ENCODE peak calls at places on chromosomes 16 and 17, in seven cellular contexts. X is A549; V is PC-3; M is mesendoderm; C is A673; A is CD8-positive, alpha-beta T cell; Y is adrenal gland. E is an unnamed sample. For H3K4me1, the result is how much of the 10 kb centered on the place peaks cover.

GRCh38 chr17:41739661-41740352 is 5.4 kb upstream of the HAP1 start:
- DNase-seq in X (peak), V (peak), M (no peak), C (no peak), A (no peak), Y (no peak), E (no peak)

GRCh38 chr17:17382901-17383300 is 79.7 kb downstream of the NT5M start:
- DNase-seq in X (no peak), V (no peak), M (no peak), C (no peak), A (no peak), Y (no peak), E (no peak)

GRCh38 chr17:35537569-35538209 is at the start of gene SLFN12L:
- DNase-seq in X (no peak), V (no peak), M (no peak), C (peak), A (no peak), Y (no peak), E (no peak)

GRCh38 chr17:142102-142661 is 4.8 kb downstream of the SCGB1C2 start:
- DNase-seq in X (peak), V (peak), M (peak), C (peak), A (peak), Y (peak), E (no peak)

GRCh38 chr17:79023886-79024771 is at the start of gene C1QTNF1:
- DNase-seq in X (peak), V (peak), M (peak), C (peak), A (peak), Y (peak), E (peak)

GRCh38 chr17:77281024-77281903 is 140.5 kb downstream of the SEC14L1 start:
- DNase-seq in X (peak), V (peak), M (peak), C (peak), A (peak), Y (peak), E (peak)

GRCh38 chr16:11253995-11254912 is 1.8 kb downstream of the SOCS1 start:
- DNase-seq in X (no peak), V (no peak), M (no peak), C (no peak), A (no peak), Y (no peak), E (no peak)

GRCh38 chr17:21678451-21679081 is 13.8 kb upstream of the KCNJ18 start:
- DNase-seq in X (no peak), V (no peak), M (no peak), C (no peak), A (no peak), Y (no peak), E (no peak)

GRCh38 chr17:74089869-74090464 is 113.5 kb upstream of the RPL38 start:
- DNase-seq in X (peak), V (peak), M (peak), C (peak), A (no peak), Y (no peak), E (no peak)

GRCh38 chr17:34990921-34991365 is 10.6 kb downstream of the LIG3 start:
- DNase-seq in X (no peak), V (no peak), M (no peak), C (no peak), A (no peak), Y (no peak), E (no peak)

DNA sequence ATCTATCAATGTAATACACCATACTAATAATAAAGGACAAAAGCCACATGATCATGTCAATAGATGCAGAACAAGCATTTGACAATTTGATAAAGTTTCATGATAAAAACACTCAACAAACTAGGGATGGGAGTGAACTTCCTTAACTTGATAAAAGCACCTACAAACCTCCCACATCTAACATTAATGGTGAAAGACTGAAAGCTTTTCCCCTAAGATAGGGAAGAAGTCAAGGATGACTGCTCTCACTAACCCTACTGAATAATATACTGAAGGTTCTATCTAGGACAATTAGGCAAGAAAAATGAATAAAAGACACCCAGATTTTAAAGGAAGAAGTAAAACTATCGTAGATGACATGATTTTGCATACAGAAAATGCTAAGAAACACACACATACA is 10.4 kb upstream of the DYNLL2 start:
- DNase-seq in X (no peak), V (no peak), M (no peak), C (no peak), A (no peak), Y (no peak), E (no peak)
- H3K27ac ChIP-seq in X (no peak), V (no peak), M (no peak), C (no peak), A (no peak), Y (no peak), E (no peak)

DNA sequence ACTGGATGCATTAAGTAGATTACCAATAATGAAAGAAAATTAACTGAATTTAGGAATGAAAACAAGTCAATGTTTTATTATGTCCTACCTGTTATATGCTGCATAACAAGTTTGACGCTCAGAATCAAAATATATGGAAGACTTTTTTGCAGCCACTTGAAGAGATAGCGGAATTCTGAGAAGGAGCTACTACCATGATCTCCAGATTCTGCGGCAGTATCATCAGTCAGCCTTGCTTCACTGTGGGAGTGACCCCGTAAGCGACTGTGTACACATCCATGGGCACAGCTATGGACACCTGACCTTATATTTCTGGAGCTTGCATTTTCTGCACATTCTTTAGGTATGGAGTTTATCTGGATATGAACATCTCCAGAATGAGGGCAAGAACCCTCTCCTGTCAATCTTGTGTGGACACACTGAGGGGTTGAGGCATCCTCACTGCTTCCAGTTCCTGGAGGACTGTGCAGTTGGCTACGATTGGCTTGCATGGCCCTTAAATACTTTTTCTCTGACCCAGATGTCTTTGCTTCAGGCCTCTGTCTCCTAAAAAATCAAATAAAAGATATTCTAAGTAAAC is 1.7 kb downstream of the RNFT1 start:
- DNase-seq in X (no peak), V (no peak), M (no peak), C (no peak), A (no peak), Y (no peak), E (no peak)
- H3K4me3 ChIP-seq in X (no peak), V (no peak), M (no peak), C (no peak), A (no peak), Y (no peak), E (peak)

GRCh38 chr16:2057438-2057837 is 9.7 kb downstream of the TSC2 start:
- DNase-seq in X (no peak), V (no peak), M (no peak), C (no peak), A (no peak), Y (no peak), E (no peak)
- H3K4me1 ChIP-seq in X (under half), V (under half), M (under half), C (under half), A (under half), Y (under half), E (under half)

GRCh38 chr16:53629151-53629550 is 74.5 kb downstream of the RPGRIP1L start:
- DNase-seq in X (no peak), V (no peak), M (no peak), C (no peak), A (no peak), Y (no peak), E (no peak)
- H3K27ac ChIP-seq in X (no peak), V (no peak), M (no peak), C (no peak), A (no peak), Y (no peak), E (no peak)

GRCh38 chr17:6648181-6648580 is 3.2 kb downstream of the MED31 start:
- DNase-seq in X (peak), V (peak), M (peak), C (peak), A (no peak), Y (no peak), E (no peak)
- H3K4me3 ChIP-seq in X (no peak), V (no peak), M (no peak), C (no peak), A (no peak), Y (no peak), E (no peak)

DNA sequence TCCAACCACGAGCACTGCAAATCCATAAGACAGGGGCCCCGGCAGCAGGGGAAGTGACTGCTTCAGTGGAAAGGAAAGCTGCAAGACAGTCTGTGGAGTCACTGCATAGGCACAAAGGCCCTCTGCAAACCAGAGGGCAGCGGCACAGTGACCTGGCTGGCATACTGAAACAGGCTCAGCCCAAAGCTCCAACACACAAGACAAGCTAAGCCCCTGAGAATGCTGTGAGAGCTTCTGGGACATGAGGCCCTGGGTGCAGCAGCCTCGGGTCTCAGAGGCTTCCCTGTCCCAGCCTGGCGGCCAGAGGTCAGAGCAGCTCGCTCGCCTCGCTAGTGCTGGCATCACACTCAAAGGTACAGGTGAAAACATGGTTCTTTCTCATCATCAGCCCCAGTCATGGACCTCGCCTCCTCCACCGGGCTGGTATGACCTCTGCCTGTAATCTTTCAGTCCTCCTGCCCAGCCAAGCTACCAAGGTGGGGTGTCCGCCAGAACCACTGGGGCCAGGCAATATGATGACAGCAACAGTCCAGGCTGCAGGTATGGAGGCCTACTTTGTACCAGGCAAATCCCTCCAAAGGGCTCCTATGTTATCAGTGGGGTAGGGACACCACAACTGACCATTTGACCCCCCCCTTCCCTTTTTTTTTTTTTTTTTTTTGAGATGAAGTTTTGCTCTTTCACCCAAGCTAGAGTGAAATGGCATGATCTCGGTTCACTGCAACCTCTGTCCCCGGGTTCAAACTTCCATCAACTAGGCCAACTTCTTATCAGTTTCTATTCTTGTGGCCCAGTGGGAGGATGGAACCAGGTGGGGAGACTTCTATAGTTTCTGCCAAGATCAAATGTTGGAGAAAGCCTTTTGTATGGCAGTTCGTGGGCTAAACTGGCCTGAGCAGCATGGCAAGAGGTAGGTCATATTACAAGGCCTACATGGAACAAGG is 19.2 kb downstream of the ST3GAL2 start:
- DNase-seq in X (no peak), V (no peak), M (no peak), C (no peak), A (no peak), Y (no peak), E (no peak)
- H3K4me1 ChIP-seq in X (under half), V (under half), M (under half), C (under half), A (under half), Y (under half), E (under half)

GRCh38 chr17:4256952-4257351 is 6.8 kb downstream of the ANKFY1 start:
- DNase-seq in X (no peak), V (peak), M (no peak), C (no peak), A (no peak), Y (no peak), E (no peak)
- H3K27ac ChIP-seq in X (no peak), V (no peak), M (no peak), C (no peak), A (no peak), Y (no peak), E (no peak)

GRCh38 chr17:44827863-44828262 is 2.2 kb downstream of the GJC1 start:
- DNase-seq in X (no peak), V (no peak), M (no peak), C (no peak), A (no peak), Y (no peak), E (no peak)
- H3K4me3 ChIP-seq in X (no peak), V (peak), M (no peak), C (peak), A (no peak), Y (no peak), E (peak)

DNA sequence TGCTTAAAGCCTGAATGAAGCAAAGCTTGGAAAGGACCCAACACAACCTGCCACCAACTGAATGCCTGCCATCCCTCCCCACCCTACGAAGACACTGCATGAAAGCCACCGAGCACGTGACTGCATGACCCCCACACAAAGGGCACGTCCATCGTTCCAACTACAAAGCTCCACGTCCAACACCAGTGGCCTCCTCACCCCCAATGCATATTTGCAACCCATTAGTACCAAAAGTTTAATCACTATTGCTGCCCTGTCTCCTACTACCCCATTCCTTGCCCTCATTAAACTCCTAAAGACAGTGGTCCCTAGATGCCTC is 43.4 kb downstream of the ANKRD11 start:
- DNase-seq in X (no peak), V (no peak), M (no peak), C (no peak), A (no peak), Y (no peak), E (no peak)
- H3K4me1 ChIP-seq in X (half or more), V (under half), M (under half), C (half or more), A (half or more), Y (under half), E (half or more)